ENCODE peak calls at places on chromosomes 13 and 19, in nine cellular contexts. One of them, this sample, is unnamed.

GRCh38 chr19:2051771-2052704 is 994 bp upstream of the MKNK2 start:
- DNase-seq in NCI-H2029 treated with DMSO at 0.1 percent for 48 hours: no peak
- DNase-seq in NCI-H460: no peak
- DNase-seq in heart right ventricle: peak
- DNase-seq in left ventricle myocardium superior: peak
- DNase-seq in stimulated activated CD4-positive, alpha-beta T cell treated with anti-CD3 and anti-CD28 coated beads, Interleukin-2, amount 100 ng/mL, for 48 hours: no peak
- DNase-seq in stimulated activated CD8-positive, alpha-beta memory T cell treated with anti-CD3 and anti-CD28 coated beads, Interleukin-7, amount 100 ng/mL, for 1 hour: no peak
- DNase-seq in activated CD4-positive, alpha-beta T cell treated with anti-CD3 and anti-CD28 coated beads, Interleukin-2, amount 50 U/mL, for 48 hours: peak
- DNase-seq in neural progenitor cell: no peak
- DNase-seq in this sample: peak

GRCh38 chr13:114063545-114064515 is 68.6 kb downstream of the RASA3 start:
- DNase-seq in NCI-H2029 treated with DMSO at 0.1 percent for 48 hours: no peak
- DNase-seq in NCI-H460: peak
- DNase-seq in heart right ventricle: peak
- DNase-seq in left ventricle myocardium superior: peak
- DNase-seq in stimulated activated CD4-positive, alpha-beta T cell treated with anti-CD3 and anti-CD28 coated beads, Interleukin-2, amount 100 ng/mL, for 48 hours: no peak
- DNase-seq in stimulated activated CD8-positive, alpha-beta memory T cell treated with anti-CD3 and anti-CD28 coated beads, Interleukin-7, amount 100 ng/mL, for 1 hour: no peak
- DNase-seq in activated CD4-positive, alpha-beta T cell treated with anti-CD3 and anti-CD28 coated beads, Interleukin-2, amount 50 U/mL, for 48 hours: peak
- DNase-seq in neural progenitor cell: peak
- DNase-seq in this sample: peak

GRCh38 chr13:111247552-111247951 is 72.9 kb upstream of the TEX29 start:
- DNase-seq in NCI-H2029 treated with DMSO at 0.1 percent for 48 hours: peak
- DNase-seq in NCI-H460: no peak
- DNase-seq in heart right ventricle: no peak
- DNase-seq in left ventricle myocardium superior: no peak
- DNase-seq in stimulated activated CD4-positive, alpha-beta T cell treated with anti-CD3 and anti-CD28 coated beads, Interleukin-2, amount 100 ng/mL, for 48 hours: no peak
- DNase-seq in stimulated activated CD8-positive, alpha-beta memory T cell treated with anti-CD3 and anti-CD28 coated beads, Interleukin-7, amount 100 ng/mL, for 1 hour: no peak
- DNase-seq in activated CD4-positive, alpha-beta T cell treated with anti-CD3 and anti-CD28 coated beads, Interleukin-2, amount 50 U/mL, for 48 hours: no peak
- DNase-seq in neural progenitor cell: no peak
- DNase-seq in this sample: no peak

GRCh38 chr19:13689050-13689449 is 75.3 kb upstream of the MRI1 start:
- DNase-seq in NCI-H2029 treated with DMSO at 0.1 percent for 48 hours: no peak
- DNase-seq in NCI-H460: no peak
- DNase-seq in heart right ventricle: no peak
- DNase-seq in left ventricle myocardium superior: no peak
- DNase-seq in stimulated activated CD4-positive, alpha-beta T cell treated with anti-CD3 and anti-CD28 coated beads, Interleukin-2, amount 100 ng/mL, for 48 hours: no peak
- DNase-seq in stimulated activated CD8-positive, alpha-beta memory T cell treated with anti-CD3 and anti-CD28 coated beads, Interleukin-7, amount 100 ng/mL, for 1 hour: no peak
- DNase-seq in activated CD4-positive, alpha-beta T cell treated with anti-CD3 and anti-CD28 coated beads, Interleukin-2, amount 50 U/mL, for 48 hours: no peak
- DNase-seq in neural progenitor cell: peak
- DNase-seq in this sample: peak

GRCh38 chr19:18051887-18052286 is 34.8 kb downstream of the IL12RB1 start:
- DNase-seq in NCI-H2029 treated with DMSO at 0.1 percent for 48 hours: no peak
- DNase-seq in NCI-H460: no peak
- DNase-seq in heart right ventricle: peak
- DNase-seq in left ventricle myocardium superior: peak
- DNase-seq in stimulated activated CD4-positive, alpha-beta T cell treated with anti-CD3 and anti-CD28 coated beads, Interleukin-2, amount 100 ng/mL, for 48 hours: no peak
- DNase-seq in stimulated activated CD8-positive, alpha-beta memory T cell treated with anti-CD3 and anti-CD28 coated beads, Interleukin-7, amount 100 ng/mL, for 1 hour: no peak
- DNase-seq in activated CD4-positive, alpha-beta T cell treated with anti-CD3 and anti-CD28 coated beads, Interleukin-2, amount 50 U/mL, for 48 hours: no peak
- DNase-seq in neural progenitor cell: no peak
- DNase-seq in this sample: no peak

GRCh38 chr13:79528356-79528755 is 47.4 kb downstream of the NDFIP2 start:
- DNase-seq in NCI-H2029 treated with DMSO at 0.1 percent for 48 hours: no peak
- DNase-seq in NCI-H460: no peak
- DNase-seq in heart right ventricle: no peak
- DNase-seq in left ventricle myocardium superior: no peak
- DNase-seq in stimulated activated CD4-positive, alpha-beta T cell treated with anti-CD3 and anti-CD28 coated beads, Interleukin-2, amount 100 ng/mL, for 48 hours: no peak
- DNase-seq in stimulated activated CD8-positive, alpha-beta memory T cell treated with anti-CD3 and anti-CD28 coated beads, Interleukin-7, amount 100 ng/mL, for 1 hour: no peak
- DNase-seq in activated CD4-positive, alpha-beta T cell treated with anti-CD3 and anti-CD28 coated beads, Interleukin-2, amount 50 U/mL, for 48 hours: no peak
- DNase-seq in neural progenitor cell: no peak
- DNase-seq in this sample: no peak

GRCh38 chr13:96811049-96811448 is 183.2 kb downstream of the OXGR1 start:
- DNase-seq in NCI-H2029 treated with DMSO at 0.1 percent for 48 hours: no peak
- DNase-seq in NCI-H460: no peak
- DNase-seq in heart right ventricle: no peak
- DNase-seq in left ventricle myocardium superior: no peak
- DNase-seq in stimulated activated CD4-positive, alpha-beta T cell treated with anti-CD3 and anti-CD28 coated beads, Interleukin-2, amount 100 ng/mL, for 48 hours: no peak
- DNase-seq in stimulated activated CD8-positive, alpha-beta memory T cell treated with anti-CD3 and anti-CD28 coated beads, Interleukin-7, amount 100 ng/mL, for 1 hour: no peak
- DNase-seq in activated CD4-positive, alpha-beta T cell treated with anti-CD3 and anti-CD28 coated beads, Interleukin-2, amount 50 U/mL, for 48 hours: no peak
- DNase-seq in neural progenitor cell: no peak
- DNase-seq in this sample: no peak

GRCh38 chr13:38564751-38565150 is 122.1 kb upstream of the FREM2 start:
- DNase-seq in NCI-H2029 treated with DMSO at 0.1 percent for 48 hours: no peak
- DNase-seq in NCI-H460: no peak
- DNase-seq in heart right ventricle: no peak
- DNase-seq in left ventricle myocardium superior: no peak
- DNase-seq in stimulated activated CD4-positive, alpha-beta T cell treated with anti-CD3 and anti-CD28 coated beads, Interleukin-2, amount 100 ng/mL, for 48 hours: no peak
- DNase-seq in stimulated activated CD8-positive, alpha-beta memory T cell treated with anti-CD3 and anti-CD28 coated beads, Interleukin-7, amount 100 ng/mL, for 1 hour: no peak
- DNase-seq in activated CD4-positive, alpha-beta T cell treated with anti-CD3 and anti-CD28 coated beads, Interleukin-2, amount 50 U/mL, for 48 hours: no peak
- DNase-seq in neural progenitor cell: no peak
- DNase-seq in this sample: no peak

GRCh38 chr13:110625771-110626321 is 10.5 kb downstream of the NAXD start:
- DNase-seq in NCI-H2029 treated with DMSO at 0.1 percent for 48 hours: peak
- DNase-seq in NCI-H460: no peak
- DNase-seq in heart right ventricle: no peak
- DNase-seq in left ventricle myocardium superior: no peak
- DNase-seq in stimulated activated CD4-positive, alpha-beta T cell treated with anti-CD3 and anti-CD28 coated beads, Interleukin-2, amount 100 ng/mL, for 48 hours: no peak
- DNase-seq in stimulated activated CD8-positive, alpha-beta memory T cell treated with anti-CD3 and anti-CD28 coated beads, Interleukin-7, amount 100 ng/mL, for 1 hour: no peak
- DNase-seq in activated CD4-positive, alpha-beta T cell treated with anti-CD3 and anti-CD28 coated beads, Interleukin-2, amount 50 U/mL, for 48 hours: no peak
- DNase-seq in neural progenitor cell: no peak
- DNase-seq in this sample: no peak

GRCh38 chr13:28792992-28793391 is 27.1 kb upstream of the MTUS2 start:
- DNase-seq in NCI-H2029 treated with DMSO at 0.1 percent for 48 hours: no peak
- DNase-seq in NCI-H460: no peak
- DNase-seq in heart right ventricle: no peak
- DNase-seq in left ventricle myocardium superior: no peak
- DNase-seq in stimulated activated CD4-positive, alpha-beta T cell treated with anti-CD3 and anti-CD28 coated beads, Interleukin-2, amount 100 ng/mL, for 48 hours: no peak
- DNase-seq in stimulated activated CD8-positive, alpha-beta memory T cell treated with anti-CD3 and anti-CD28 coated beads, Interleukin-7, amount 100 ng/mL, for 1 hour: no peak
- DNase-seq in activated CD4-positive, alpha-beta T cell treated with anti-CD3 and anti-CD28 coated beads, Interleukin-2, amount 50 U/mL, for 48 hours: no peak
- DNase-seq in neural progenitor cell: no peak
- DNase-seq in this sample: peak

GRCh38 chr19:31112158-31112557 is 237.1 kb downstream of the TSHZ3 start:
- DNase-seq in NCI-H2029 treated with DMSO at 0.1 percent for 48 hours: no peak
- DNase-seq in NCI-H460: no peak
- DNase-seq in heart right ventricle: no peak
- DNase-seq in left ventricle myocardium superior: no peak
- DNase-seq in stimulated activated CD4-positive, alpha-beta T cell treated with anti-CD3 and anti-CD28 coated beads, Interleukin-2, amount 100 ng/mL, for 48 hours: no peak
- DNase-seq in stimulated activated CD8-positive, alpha-beta memory T cell treated with anti-CD3 and anti-CD28 coated beads, Interleukin-7, amount 100 ng/mL, for 1 hour: no peak
- DNase-seq in activated CD4-positive, alpha-beta T cell treated with anti-CD3 and anti-CD28 coated beads, Interleukin-2, amount 50 U/mL, for 48 hours: no peak
- DNase-seq in neural progenitor cell: no peak
- DNase-seq in this sample: no peak

GRCh38 chr13:105979586-105979985 is 555.9 kb downstream of the EFNB2 start:
- DNase-seq in NCI-H2029 treated with DMSO at 0.1 percent for 48 hours: no peak
- DNase-seq in NCI-H460: no peak
- DNase-seq in heart right ventricle: no peak
- DNase-seq in left ventricle myocardium superior: no peak
- DNase-seq in stimulated activated CD4-positive, alpha-beta T cell treated with anti-CD3 and anti-CD28 coated beads, Interleukin-2, amount 100 ng/mL, for 48 hours: no peak
- DNase-seq in stimulated activated CD8-positive, alpha-beta memory T cell treated with anti-CD3 and anti-CD28 coated beads, Interleukin-7, amount 100 ng/mL, for 1 hour: no peak
- DNase-seq in activated CD4-positive, alpha-beta T cell treated with anti-CD3 and anti-CD28 coated beads, Interleukin-2, amount 50 U/mL, for 48 hours: no peak
- DNase-seq in neural progenitor cell: peak
- DNase-seq in this sample: no peak

GRCh38 chr19:55459950-55460657 is 1.3 kb downstream of the ISOC2 start:
- DNase-seq in NCI-H2029 treated with DMSO at 0.1 percent for 48 hours: no peak
- DNase-seq in NCI-H460: no peak
- DNase-seq in heart right ventricle: no peak
- DNase-seq in left ventricle myocardium superior: no peak
- DNase-seq in stimulated activated CD4-positive, alpha-beta T cell treated with anti-CD3 and anti-CD28 coated beads, Interleukin-2, amount 100 ng/mL, for 48 hours: no peak
- DNase-seq in stimulated activated CD8-positive, alpha-beta memory T cell treated with anti-CD3 and anti-CD28 coated beads, Interleukin-7, amount 100 ng/mL, for 1 hour: no peak
- DNase-seq in activated CD4-positive, alpha-beta T cell treated with anti-CD3 and anti-CD28 coated beads, Interleukin-2, amount 50 U/mL, for 48 hours: no peak
- DNase-seq in neural progenitor cell: no peak
- DNase-seq in this sample: no peak

GRCh38 chr19:28010656-28011055 is 1202.3 kb downstream of the UQCRFS1 start:
- DNase-seq in NCI-H2029 treated with DMSO at 0.1 percent for 48 hours: no peak
- DNase-seq in NCI-H460: no peak
- DNase-seq in heart right ventricle: no peak
- DNase-seq in left ventricle myocardium superior: no peak
- DNase-seq in stimulated activated CD4-positive, alpha-beta T cell treated with anti-CD3 and anti-CD28 coated beads, Interleukin-2, amount 100 ng/mL, for 48 hours: no peak
- DNase-seq in stimulated activated CD8-positive, alpha-beta memory T cell treated with anti-CD3 and anti-CD28 coated beads, Interleukin-7, amount 100 ng/mL, for 1 hour: no peak
- DNase-seq in activated CD4-positive, alpha-beta T cell treated with anti-CD3 and anti-CD28 coated beads, Interleukin-2, amount 50 U/mL, for 48 hours: no peak
- DNase-seq in neural progenitor cell: no peak
- DNase-seq in this sample: no peak

GRCh38 chr13:99414048-99414995 is 87.0 kb upstream of the TM9SF2 start:
- DNase-seq in NCI-H2029 treated with DMSO at 0.1 percent for 48 hours: no peak
- DNase-seq in NCI-H460: no peak
- DNase-seq in heart right ventricle: no peak
- DNase-seq in left ventricle myocardium superior: no peak
- DNase-seq in stimulated activated CD4-positive, alpha-beta T cell treated with anti-CD3 and anti-CD28 coated beads, Interleukin-2, amount 100 ng/mL, for 48 hours: no peak
- DNase-seq in stimulated activated CD8-positive, alpha-beta memory T cell treated with anti-CD3 and anti-CD28 coated beads, Interleukin-7, amount 100 ng/mL, for 1 hour: no peak
- DNase-seq in activated CD4-positive, alpha-beta T cell treated with anti-CD3 and anti-CD28 coated beads, Interleukin-2, amount 50 U/mL, for 48 hours: no peak
- DNase-seq in neural progenitor cell: no peak
- DNase-seq in this sample: no peak

GRCh38 chr13:57629821-57630235 is 1.7 kb upstream of the PCDH17 start:
- DNase-seq in NCI-H2029 treated with DMSO at 0.1 percent for 48 hours: peak
- DNase-seq in NCI-H460: peak
- DNase-seq in heart right ventricle: peak
- DNase-seq in left ventricle myocardium superior: peak
- DNase-seq in stimulated activated CD4-positive, alpha-beta T cell treated with anti-CD3 and anti-CD28 coated beads, Interleukin-2, amount 100 ng/mL, for 48 hours: no peak
- DNase-seq in stimulated activated CD8-positive, alpha-beta memory T cell treated with anti-CD3 and anti-CD28 coated beads, Interleukin-7, amount 100 ng/mL, for 1 hour: no peak
- DNase-seq in activated CD4-positive, alpha-beta T cell treated with anti-CD3 and anti-CD28 coated beads, Interleukin-2, amount 50 U/mL, for 48 hours: no peak
- DNase-seq in neural progenitor cell: peak
- DNase-seq in this sample: no peak

GRCh38 chr13:111429064-111429558 is 108.7 kb downstream of the TEX29 start:
- DNase-seq in NCI-H2029 treated with DMSO at 0.1 percent for 48 hours: peak
- DNase-seq in NCI-H460: peak
- DNase-seq in heart right ventricle: no peak
- DNase-seq in left ventricle myocardium superior: no peak
- DNase-seq in stimulated activated CD4-positive, alpha-beta T cell treated with anti-CD3 and anti-CD28 coated beads, Interleukin-2, amount 100 ng/mL, for 48 hours: peak
- DNase-seq in stimulated activated CD8-positive, alpha-beta memory T cell treated with anti-CD3 and anti-CD28 coated beads, Interleukin-7, amount 100 ng/mL, for 1 hour: peak
- DNase-seq in activated CD4-positive, alpha-beta T cell treated with anti-CD3 and anti-CD28 coated beads, Interleukin-2, amount 50 U/mL, for 48 hours: peak
- DNase-seq in neural progenitor cell: peak
- DNase-seq in this sample: peak

GRCh38 chr19:11693505-11694499 is 44.9 kb downstream of the ZNF823 start:
- DNase-seq in NCI-H2029 treated with DMSO at 0.1 percent for 48 hours: no peak
- DNase-seq in NCI-H460: no peak
- DNase-seq in heart right ventricle: no peak
- DNase-seq in left ventricle myocardium superior: no peak
- DNase-seq in stimulated activated CD4-positive, alpha-beta T cell treated with anti-CD3 and anti-CD28 coated beads, Interleukin-2, amount 100 ng/mL, for 48 hours: no peak
- DNase-seq in stimulated activated CD8-positive, alpha-beta memory T cell treated with anti-CD3 and anti-CD28 coated beads, Interleukin-7, amount 100 ng/mL, for 1 hour: no peak
- DNase-seq in activated CD4-positive, alpha-beta T cell treated with anti-CD3 and anti-CD28 coated beads, Interleukin-2, amount 50 U/mL, for 48 hours: no peak
- DNase-seq in neural progenitor cell: peak
- DNase-seq in this sample: peak

GRCh38 chr19:32858559-32858958 is 11.0 kb downstream of the SLC7A9 start:
- DNase-seq in NCI-H2029 treated with DMSO at 0.1 percent for 48 hours: no peak
- DNase-seq in NCI-H460: no peak
- DNase-seq in heart right ventricle: no peak
- DNase-seq in left ventricle myocardium superior: no peak
- DNase-seq in stimulated activated CD4-positive, alpha-beta T cell treated with anti-CD3 and anti-CD28 coated beads, Interleukin-2, amount 100 ng/mL, for 48 hours: no peak
- DNase-seq in stimulated activated CD8-positive, alpha-beta memory T cell treated with anti-CD3 and anti-CD28 coated beads, Interleukin-7, amount 100 ng/mL, for 1 hour: no peak
- DNase-seq in activated CD4-positive, alpha-beta T cell treated with anti-CD3 and anti-CD28 coated beads, Interleukin-2, amount 50 U/mL, for 48 hours: no peak
- DNase-seq in neural progenitor cell: no peak
- DNase-seq in this sample: no peak

GRCh38 chr13:89375839-89376238 is 1704.7 kb downstream of the SLITRK5 start:
- DNase-seq in NCI-H2029 treated with DMSO at 0.1 percent for 48 hours: no peak
- DNase-seq in NCI-H460: no peak
- DNase-seq in heart right ventricle: no peak
- DNase-seq in left ventricle myocardium superior: no peak
- DNase-seq in stimulated activated CD4-positive, alpha-beta T cell treated with anti-CD3 and anti-CD28 coated beads, Interleukin-2, amount 100 ng/mL, for 48 hours: no peak
- DNase-seq in stimulated activated CD8-positive, alpha-beta memory T cell treated with anti-CD3 and anti-CD28 coated beads, Interleukin-7, amount 100 ng/mL, for 1 hour: no peak
- DNase-seq in activated CD4-positive, alpha-beta T cell treated with anti-CD3 and anti-CD28 coated beads, Interleukin-2, amount 50 U/mL, for 48 hours: no peak
- DNase-seq in neural progenitor cell: no peak
- DNase-seq in this sample: no peak

GRCh38 chr13:33676045-33676699 is 141.8 kb upstream of the RFC3 start:
- DNase-seq in NCI-H2029 treated with DMSO at 0.1 percent for 48 hours: no peak
- DNase-seq in NCI-H460: no peak
- DNase-seq in heart right ventricle: no peak
- DNase-seq in left ventricle myocardium superior: no peak
- DNase-seq in stimulated activated CD4-positive, alpha-beta T cell treated with anti-CD3 and anti-CD28 coated beads, Interleukin-2, amount 100 ng/mL, for 48 hours: no peak
- DNase-seq in stimulated activated CD8-positive, alpha-beta memory T cell treated with anti-CD3 and anti-CD28 coated beads, Interleukin-7, amount 100 ng/mL, for 1 hour: no peak
- DNase-seq in activated CD4-positive, alpha-beta T cell treated with anti-CD3 and anti-CD28 coated beads, Interleukin-2, amount 50 U/mL, for 48 hours: no peak
- DNase-seq in neural progenitor cell: no peak
- DNase-seq in this sample: peak